ENCODE peak calls at places on chromosomes 5 and 9, in six cellular contexts. X, S, W, D, R and T are unnamed samples.

GRCh38 chr5:119411935-119412623 is 40.2 kb upstream of the HSD17B4 start:
- DNase-seq in S (no peak), R (peak; percentile 63), X (peak; percentile 65), W (no peak), D (peak; percentile 89), T (peak; percentile 75)

GRCh38 chr9:134966270-134966669 is 48.6 kb upstream of the FCN1 start:
- DNase-seq in D (no peak), X (no peak), W (no peak), S (no peak), R (no peak), T (no peak)

GRCh38 chr9:6715755-6716643 is 41.8 kb upstream of the KDM4C start:
- DNase-seq in S (peak; percentile 86), W (peak; percentile 66), D (no peak), R (peak; percentile 68), X (peak; percentile 25), T (no peak)

GRCh38 chr5:31990296-31990695 is 183.8 kb downstream of the GOLPH3 start:
- DNase-seq in R (no peak), S (no peak), X (no peak), W (no peak), D (no peak), T (no peak)

GRCh38 chr9:108530141-108530540 is 325.6 kb downstream of the ACTL7B start:
- DNase-seq in D (no peak), X (no peak), R (no peak), S (no peak), W (no peak), T (no peak)

GRCh38 chr5:61440596-61440995 is 108.5 kb downstream of the ZSWIM6 start:
- DNase-seq in D (no peak), R (no peak), X (no peak), S (no peak), W (no peak), T (no peak)

GRCh38 chr9:26264709-26265601 is 586.7 kb upstream of the TUSC1 start:
- DNase-seq in X (no peak), W (no peak), R (no peak), S (no peak), D (peak; percentile 64), T (peak; percentile 99)

GRCh38 chr5:55222061-55222818 is 4.9 kb downstream of the MCIDAS start:
- DNase-seq in D (no peak), R (no peak), X (no peak), W (no peak), S (no peak), T (no peak)

GRCh38 chr5:94025788-94026473 is 284.5 kb upstream of the POU5F2 start:
- DNase-seq in D (no peak), W (no peak), R (no peak), X (no peak), S (peak; percentile 10), T (no peak)

GRCh38 chr5:178339272-178339671 is 106.7 kb upstream of the PHYKPL start:
- DNase-seq in S (no peak), D (no peak), W (no peak), R (no peak), X (no peak), T (no peak)

GRCh38 chr5:122156724-122157325 is 27.5 kb downstream of the ZNF474 start:
- DNase-seq in S (peak; percentile 38), W (no peak), X (no peak), R (peak; percentile 36), D (peak; percentile 82), T (peak; percentile 69)

GRCh38 chr9:75087279-75087823 is 604 bp downstream of the NMRK1 start:
- DNase-seq in D (peak; percentile 62), S (peak; percentile 62), R (peak; percentile 11), X (peak; percentile 29), W (no peak), T (peak; percentile 56)

GRCh38 chr9:113254991-113255390 is 20.4 kb downstream of the CDC26 start:
- DNase-seq in R (no peak), X (no peak), W (no peak), S (no peak), D (no peak), T (no peak)

GRCh38 chr5:66864240-66864884 is 268.2 kb downstream of the MAST4 start:
- DNase-seq in W (no peak), R (no peak), X (peak; percentile 25), S (no peak), D (peak; percentile 72), T (peak; percentile 42)

GRCh38 chr5:78327761-78328510 is 32.5 kb upstream of the SCAMP1 start:
- DNase-seq in R (no peak), S (no peak), W (peak; percentile 70), D (peak; percentile 13), X (no peak), T (no peak)

GRCh38 chr5:151819830-151820229 is 48.1 kb downstream of the G3BP1 start:
- DNase-seq in D (peak; percentile 21), S (no peak), R (no peak), W (no peak), X (no peak), T (no peak)

GRCh38 chr5:133075572-133076536 is 24.0 kb downstream of the HSPA4 start:
- DNase-seq in X (no peak), W (no peak), D (peak; percentile 27), R (no peak), S (no peak), T (peak; percentile 80)

GRCh38 chr5:10486511-10487344 is 45.0 kb downstream of the ROPN1L start:
- DNase-seq in S (no peak), D (no peak), W (no peak), R (no peak), X (no peak), T (no peak)

GRCh38 chr5:11075010-11075860 is 314.2 kb upstream of the DAP start:
- DNase-seq in X (no peak), D (no peak), S (peak; percentile 53), R (no peak), W (no peak), T (no peak)

GRCh38 chr5:149776376-149777305 is 46.5 kb downstream of the PPARGC1B start:
- DNase-seq in S (no peak), X (no peak), R (no peak), D (no peak), W (no peak), T (no peak)

GRCh38 chr5:72064801-72065570 is 42.3 kb upstream of the MAP1B start:
- DNase-seq in R (peak; percentile 50), X (no peak), D (no peak), W (no peak), S (peak; percentile 82), T (no peak)

GRCh38 chr5:57955506-57955905 is 472.9 kb upstream of the ACTBL2 start:
- DNase-seq in R (no peak), X (no peak), D (no peak), W (no peak), S (no peak), T (no peak)

GRCh38 chr9:72826954-72827953 is 125.6 kb downstream of the ALDH1A1 start:
- DNase-seq in D (peak; percentile 21), S (no peak), W (no peak), R (no peak), X (no peak), T (no peak)

GRCh38 chr9:72823971-72824370 is 128.9 kb downstream of the ALDH1A1 start:
- DNase-seq in D (no peak), W (no peak), R (no peak), S (no peak), X (no peak), T (no peak)

GRCh38 chr9:72828281-72828731 is 124.5 kb downstream of the ALDH1A1 start:
- DNase-seq in D (peak; percentile 35), W (no peak), R (peak; percentile 33), X (no peak), S (no peak), T (no peak)
- TF ChIP-seq CTCF in D (no peak), W (no peak), R (no peak), X (no peak), S (no peak), T (no peak)

DNA sequence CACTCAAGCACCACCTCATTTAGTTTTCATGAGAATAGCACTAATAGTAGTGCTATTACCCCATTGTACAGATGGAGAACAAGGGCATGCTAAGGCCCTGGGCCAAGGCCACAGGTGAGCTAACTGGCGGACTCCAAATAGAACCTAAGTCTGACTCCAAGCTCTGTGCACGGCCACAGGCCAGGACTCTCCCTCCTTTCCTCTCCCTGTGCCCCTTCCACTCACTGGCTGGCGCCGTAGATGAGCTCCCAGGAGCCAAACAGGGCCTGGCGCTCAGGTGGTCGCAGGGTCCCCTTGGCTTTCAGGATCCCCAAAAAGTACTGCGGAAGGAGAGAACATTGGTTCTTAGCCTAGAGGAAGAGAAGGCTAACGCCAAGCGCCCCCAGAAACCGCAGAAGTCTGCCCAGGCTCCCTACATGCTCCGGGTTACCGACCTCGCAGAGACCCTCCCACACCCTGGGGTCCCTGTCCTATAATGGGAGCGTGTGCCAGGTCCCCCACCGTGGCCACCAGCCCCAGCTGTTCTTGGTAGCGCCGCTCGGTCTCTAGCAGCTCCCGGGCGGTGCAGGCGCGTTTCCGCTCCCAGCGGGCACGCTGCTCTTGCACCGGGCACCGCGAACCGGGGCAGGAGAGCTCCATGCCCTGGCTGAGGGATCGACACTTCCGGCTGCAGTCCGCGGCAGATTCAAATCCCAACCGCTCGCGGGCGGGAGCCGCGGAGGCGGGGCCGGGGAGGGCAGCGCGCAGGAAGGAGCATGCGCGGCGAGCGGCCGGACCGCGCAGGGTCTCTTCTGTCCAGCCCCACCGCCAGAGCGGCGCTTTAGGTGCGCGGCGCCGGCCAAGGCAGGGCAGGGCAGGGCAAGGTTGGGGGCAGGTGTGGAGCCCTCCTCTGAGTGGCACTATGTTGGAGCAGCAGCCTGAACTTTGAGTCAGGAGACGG is at the start of gene ARHGEF39:
- DNase-seq in W (no peak), R (peak; percentile 84), X (peak; percentile 76), S (peak; percentile 91), D (peak; percentile 66), T (peak; percentile 71)
- TF ChIP-seq CTCF in W (peak; percentile 63), R (no peak), X (peak; percentile 40), S (no peak), D (peak; percentile 12), T (peak; percentile 23)

DNA sequence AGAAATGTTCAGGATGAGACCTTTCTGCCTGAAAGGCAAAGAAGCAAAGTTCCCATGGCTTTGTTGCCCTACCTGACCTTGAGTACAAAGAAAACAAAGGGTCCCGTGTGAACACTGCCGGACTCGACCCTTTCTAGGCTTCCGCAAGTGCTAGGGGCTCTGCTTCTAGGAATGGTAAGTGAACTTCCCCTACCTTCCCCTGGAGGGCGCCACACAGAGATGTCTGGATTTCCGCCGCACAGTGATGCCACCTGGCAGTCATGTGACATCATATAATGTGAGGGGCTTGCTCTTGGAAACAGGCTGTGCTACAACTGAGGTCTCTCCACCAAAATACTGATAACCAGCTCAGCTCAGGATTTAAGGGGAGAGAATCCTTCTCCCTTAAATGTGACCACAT is 56.6 kb downstream of the HSD17B3 start:
- DNase-seq in W (no peak), X (no peak), D (no peak), S (no peak), R (no peak), T (no peak)
- TF ChIP-seq CTCF in W (no peak), X (no peak), D (no peak), S (peak; percentile 22), R (no peak), T (peak; percentile 47)

DNA sequence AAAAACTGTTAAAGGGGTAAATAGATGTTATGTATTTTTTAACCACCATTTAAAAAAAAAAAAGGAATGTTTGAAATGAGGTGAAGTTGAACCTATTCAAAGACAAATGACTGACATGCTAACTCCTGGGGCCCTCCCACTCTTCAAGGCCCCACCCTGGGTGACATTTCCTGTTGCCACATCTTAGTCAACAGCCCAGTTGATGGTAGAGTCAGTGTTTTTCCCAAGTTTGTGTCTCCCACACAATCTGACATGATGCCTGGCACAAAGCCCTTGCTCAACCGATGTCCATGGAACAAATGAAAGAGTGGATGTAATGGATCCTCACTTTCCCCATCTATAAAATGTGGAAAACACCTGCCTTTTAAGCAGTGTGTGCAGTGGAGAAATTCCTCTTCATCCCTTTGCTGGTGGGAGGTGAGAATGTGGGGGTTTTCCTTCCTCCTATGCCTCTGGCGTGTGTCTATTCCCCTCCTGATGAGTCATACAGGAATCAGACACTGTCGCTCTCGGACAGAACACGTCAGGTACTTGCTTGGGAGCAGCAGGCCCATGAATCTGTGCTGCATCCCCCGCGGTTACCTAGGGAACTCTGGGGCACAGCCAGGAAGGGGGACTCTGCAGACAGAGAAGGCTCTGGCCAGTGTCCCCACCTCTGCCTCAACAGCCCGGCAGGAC is 13.7 kb upstream of the ADRA1B start:
- DNase-seq in S (no peak), X (no peak), D (no peak), W (peak; percentile 75), R (peak; percentile 79), T (no peak)
- TF ChIP-seq CTCF in S (no peak), X (no peak), D (no peak), W (no peak), R (no peak), T (no peak)